ENCODE peak calls at places on chromosomes 12 and 14, in seven cellular contexts. One of them, this sample, is unnamed.

GRCh38 chr12:131828671-131829350 is 618 bp downstream of the MMP17 start:
- DNase-seq in PC-3: peak
- DNase-seq in activated naive CD8-positive, alpha-beta T cell treated with anti-CD3 and anti-CD28 coated beads, Interleukin-2, amount 50 U/mL, for 24 hours: peak
- DNase-seq in NT2/D1: no peak
- DNase-seq in AG09319: no peak
- DNase-seq in amniotic epithelial cell: no peak
- DNase-seq in substantia nigra: no peak
- DNase-seq in this sample: no peak

GRCh38 chr12:47078733-47079364 is 572 bp upstream of the PCED1B start:
- DNase-seq in AG09319: no peak
- DNase-seq in substantia nigra: no peak
- DNase-seq in NT2/D1: no peak
- DNase-seq in PC-3: peak
- DNase-seq in amniotic epithelial cell: no peak
- DNase-seq in activated naive CD8-positive, alpha-beta T cell treated with anti-CD3 and anti-CD28 coated beads, Interleukin-2, amount 50 U/mL, for 24 hours: peak
- DNase-seq in this sample: no peak

GRCh38 chr12:132479938-132480619 is 9.9 kb upstream of the FBRSL1 start:
- DNase-seq in AG09319: no peak
- DNase-seq in substantia nigra: no peak
- DNase-seq in amniotic epithelial cell: no peak
- DNase-seq in NT2/D1: no peak
- DNase-seq in activated naive CD8-positive, alpha-beta T cell treated with anti-CD3 and anti-CD28 coated beads, Interleukin-2, amount 50 U/mL, for 24 hours: no peak
- DNase-seq in PC-3: no peak
- DNase-seq in this sample: no peak

GRCh38 chr14:93880025-93880820 is 46.9 kb upstream of the FAM181A start:
- DNase-seq in NT2/D1: no peak
- DNase-seq in AG09319: peak
- DNase-seq in substantia nigra: no peak
- DNase-seq in PC-3: no peak
- DNase-seq in amniotic epithelial cell: no peak
- DNase-seq in activated naive CD8-positive, alpha-beta T cell treated with anti-CD3 and anti-CD28 coated beads, Interleukin-2, amount 50 U/mL, for 24 hours: no peak
- DNase-seq in this sample: no peak

GRCh38 chr14:66596241-66596985 is 88.5 kb downstream of the GPHN start:
- DNase-seq in NT2/D1: no peak
- DNase-seq in activated naive CD8-positive, alpha-beta T cell treated with anti-CD3 and anti-CD28 coated beads, Interleukin-2, amount 50 U/mL, for 24 hours: no peak
- DNase-seq in AG09319: no peak
- DNase-seq in substantia nigra: no peak
- DNase-seq in PC-3: no peak
- DNase-seq in amniotic epithelial cell: no peak
- DNase-seq in this sample: no peak

GRCh38 chr14:103500148-103500990 is 22.3 kb downstream of the CKB start:
- DNase-seq in activated naive CD8-positive, alpha-beta T cell treated with anti-CD3 and anti-CD28 coated beads, Interleukin-2, amount 50 U/mL, for 24 hours: peak
- DNase-seq in NT2/D1: peak
- DNase-seq in AG09319: peak
- DNase-seq in amniotic epithelial cell: peak
- DNase-seq in PC-3: peak
- DNase-seq in substantia nigra: peak
- DNase-seq in this sample: no peak

GRCh38 chr14:92637228-92637627 is 111.2 kb downstream of the LGMN start:
- DNase-seq in NT2/D1: no peak
- DNase-seq in activated naive CD8-positive, alpha-beta T cell treated with anti-CD3 and anti-CD28 coated beads, Interleukin-2, amount 50 U/mL, for 24 hours: no peak
- DNase-seq in AG09319: no peak
- DNase-seq in amniotic epithelial cell: no peak
- DNase-seq in PC-3: no peak
- DNase-seq in substantia nigra: no peak
- DNase-seq in this sample: no peak

GRCh38 chr14:64218344-64219240 is 75.6 kb downstream of the ESR2 start:
- DNase-seq in activated naive CD8-positive, alpha-beta T cell treated with anti-CD3 and anti-CD28 coated beads, Interleukin-2, amount 50 U/mL, for 24 hours: no peak
- DNase-seq in NT2/D1: no peak
- DNase-seq in substantia nigra: no peak
- DNase-seq in amniotic epithelial cell: peak
- DNase-seq in AG09319: no peak
- DNase-seq in PC-3: no peak
- DNase-seq in this sample: no peak

GRCh38 chr12:109098671-109099070 is 1.3 kb downstream of the UNG start:
- DNase-seq in PC-3: no peak
- DNase-seq in substantia nigra: no peak
- DNase-seq in activated naive CD8-positive, alpha-beta T cell treated with anti-CD3 and anti-CD28 coated beads, Interleukin-2, amount 50 U/mL, for 24 hours: no peak
- DNase-seq in NT2/D1: no peak
- DNase-seq in amniotic epithelial cell: no peak
- DNase-seq in AG09319: no peak
- DNase-seq in this sample: no peak

GRCh38 chr14:105071326-105071725 is 6.1 kb upstream of the GPR132 start:
- DNase-seq in activated naive CD8-positive, alpha-beta T cell treated with anti-CD3 and anti-CD28 coated beads, Interleukin-2, amount 50 U/mL, for 24 hours: no peak
- DNase-seq in amniotic epithelial cell: no peak
- DNase-seq in PC-3: no peak
- DNase-seq in AG09319: no peak
- DNase-seq in NT2/D1: no peak
- DNase-seq in substantia nigra: no peak
- DNase-seq in this sample: no peak

GRCh38 chr14:72850360-72850759 is 43.5 kb downstream of the DPF3 start:
- DNase-seq in PC-3: peak
- DNase-seq in amniotic epithelial cell: no peak
- DNase-seq in substantia nigra: no peak
- DNase-seq in activated naive CD8-positive, alpha-beta T cell treated with anti-CD3 and anti-CD28 coated beads, Interleukin-2, amount 50 U/mL, for 24 hours: no peak
- DNase-seq in NT2/D1: no peak
- DNase-seq in AG09319: no peak
- DNase-seq in this sample: no peak

This sample was measured in GM19239.